ENCODE peak calls at places on chromosomes 12 and 14, in four cellular contexts. M is mesenchymal stem cell, C is IMR-90, Q is H9. X is an unnamed sample.

GRCh38 chr12:103102225-103102744 is 144.8 kb downstream of the ASCL1 start:
- DNase-seq in M (no peak), C (no peak), Q (no peak), X (no peak)

GRCh38 chr12:59808317-59808910 is 212.6 kb downstream of the SLC16A7 start:
- DNase-seq in M (peak), C (peak), Q (no peak), X (peak)

GRCh38 chr12:104424955-104425354 is 31.8 kb upstream of the CHST11 start:
- DNase-seq in M (no peak), C (no peak), Q (no peak), X (no peak)

GRCh38 chr12:113161415-113162016 is 12.0 kb downstream of the CFAP73 start:
- DNase-seq in M (no peak), C (no peak), Q (peak), X (peak)

GRCh38 chr14:56422703-56423213 is 156.8 kb upstream of the TMEM260 start:
- DNase-seq in M (peak), C (peak), Q (peak), X (peak)

GRCh38 chr12:65561798-65562382 is 262.4 kb upstream of the HMGA2 start:
- DNase-seq in M (no peak), C (peak), Q (no peak), X (no peak)

GRCh38 chr12:48882972-48883304 is 17.3 kb upstream of the RND1 start:
- DNase-seq in M (peak), C (no peak), Q (no peak), X (no peak)

GRCh38 chr14:64478634-64479250 is 13.4 kb downstream of the AKAP5 start:
- DNase-seq in M (peak), C (peak), Q (no peak), X (no peak)

GRCh38 chr14:44607701-44608100 is 100.6 kb upstream of the FSCB start:
- DNase-seq in M (no peak), C (no peak), Q (no peak), X (no peak)

GRCh38 chr12:115712676-115713075 is 564.8 kb downstream of the MED13L start:
- DNase-seq in M (no peak), C (no peak), Q (no peak), X (no peak)

DNA sequence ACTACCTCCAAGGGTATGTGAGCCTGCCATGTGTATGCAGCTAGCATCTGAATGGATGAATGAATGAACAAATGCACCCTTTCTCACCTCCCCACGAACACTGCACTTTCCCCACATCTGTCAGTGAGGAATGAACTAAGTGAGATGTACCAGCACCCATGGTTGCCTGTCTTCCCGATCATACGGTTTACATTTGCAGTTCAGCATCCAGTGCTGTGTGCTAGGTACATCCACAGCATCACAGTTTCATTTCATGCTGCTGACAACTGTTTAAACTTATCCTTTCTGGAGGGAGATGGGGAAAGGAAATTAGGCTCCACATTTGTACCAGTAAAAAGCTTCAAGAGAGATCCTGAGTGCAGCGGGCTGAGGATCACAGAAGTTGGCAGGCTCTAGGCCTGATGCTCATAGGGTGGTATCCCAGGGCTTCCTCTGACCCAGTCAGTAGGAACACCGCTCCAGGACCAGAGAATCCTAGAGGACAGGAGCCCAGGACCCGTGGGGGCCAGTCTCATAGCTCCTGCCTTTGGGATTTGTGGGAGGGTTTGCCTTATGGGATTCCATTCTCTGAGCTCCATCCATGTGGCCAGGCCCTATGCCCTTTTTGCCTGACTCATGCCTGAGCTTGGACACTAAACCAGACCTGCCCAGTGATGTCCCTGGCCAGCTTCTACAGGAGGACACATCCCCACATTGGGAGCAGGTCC is 294.5 kb downstream of the CACNA1C start:
- DNase-seq in M (no peak), C (no peak), Q (no peak), X (no peak)
- H3K23ac ChIP-seq in M (no peak), C (peak), Q (no peak), X (no peak)

GRCh38 chr12:56188786-56189335 is 422 bp downstream of the SMARCC2 start:
- DNase-seq in M (no peak), C (no peak), Q (peak), X (peak)

GRCh38 chr12:56189918-56190694 is 823 bp upstream of the SMARCC2 start:
- DNase-seq in M (peak), C (peak), Q (peak), X (peak)

GRCh38 chr12:56188116-56188785 is 1.0 kb downstream of the SMARCC2 start:
- DNase-seq in M (no peak), C (no peak), Q (no peak), X (peak)

GRCh38 chr12:56190695-56191155 is 1.4 kb upstream of the SMARCC2 start:
- DNase-seq in M (no peak), C (no peak), Q (no peak), X (peak)

GRCh38 chr12:56189336-56189917 is at the start of gene SMARCC2:
- DNase-seq in M (peak), C (peak), Q (peak), X (peak)
- H3K23ac ChIP-seq in M (peak), C (peak), Q (no peak), X (peak)

GRCh38 chr12:76142305-76142704 is 57.8 kb upstream of the NAP1L1 start:
- DNase-seq in M (no peak), C (no peak), Q (no peak), X (no peak)
- H3K23ac ChIP-seq in M (no peak), C (no peak), Q (no peak), X (no peak)

GRCh38 chr12:15474766-15475165 is 152.5 kb downstream of the PTPRO start:
- DNase-seq in M (no peak), C (no peak), Q (no peak), X (no peak)

GRCh38 chr12:15472036-15472435 is 149.7 kb downstream of the PTPRO start:
- DNase-seq in M (no peak), C (no peak), Q (no peak), X (no peak)

GRCh38 chr12:15477761-15478160 is 155.5 kb downstream of the PTPRO start:
- DNase-seq in M (no peak), C (no peak), Q (no peak), X (no peak)
- H3K23ac ChIP-seq in M (peak), C (no peak), Q (no peak), X (peak)

DNA sequence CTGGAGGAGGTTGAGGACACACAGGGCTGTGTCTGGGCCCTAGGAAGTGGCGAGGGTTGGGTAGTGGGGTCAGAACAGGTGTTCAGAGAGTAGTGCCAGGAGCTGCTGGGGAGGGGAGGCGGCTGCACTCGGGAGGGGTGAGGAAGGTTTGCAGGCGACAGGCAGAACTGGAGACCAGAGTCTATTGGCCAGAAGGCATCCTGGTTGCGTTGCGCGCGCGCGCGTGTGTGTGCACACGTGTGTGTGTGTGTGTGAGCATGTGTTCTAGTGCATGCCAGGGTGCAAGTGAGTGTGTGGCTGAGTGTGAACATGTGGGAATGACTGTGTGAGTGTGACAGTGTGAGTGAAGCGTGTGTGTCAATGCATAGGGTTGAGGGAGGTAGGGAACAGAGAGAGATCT is 86.4 kb downstream of the CCDC92 start:
- DNase-seq in M (no peak), C (no peak), Q (no peak), X (no peak)
- H3K23ac ChIP-seq in M (peak), C (no peak), Q (no peak), X (no peak)

GRCh38 chr14:86570371-86570770 is 1040.4 kb downstream of the FLRT2 start:
- DNase-seq in M (no peak), C (no peak), Q (no peak), X (no peak)
- H3K23ac ChIP-seq in M (no peak), C (no peak), Q (no peak), X (no peak)

DNA sequence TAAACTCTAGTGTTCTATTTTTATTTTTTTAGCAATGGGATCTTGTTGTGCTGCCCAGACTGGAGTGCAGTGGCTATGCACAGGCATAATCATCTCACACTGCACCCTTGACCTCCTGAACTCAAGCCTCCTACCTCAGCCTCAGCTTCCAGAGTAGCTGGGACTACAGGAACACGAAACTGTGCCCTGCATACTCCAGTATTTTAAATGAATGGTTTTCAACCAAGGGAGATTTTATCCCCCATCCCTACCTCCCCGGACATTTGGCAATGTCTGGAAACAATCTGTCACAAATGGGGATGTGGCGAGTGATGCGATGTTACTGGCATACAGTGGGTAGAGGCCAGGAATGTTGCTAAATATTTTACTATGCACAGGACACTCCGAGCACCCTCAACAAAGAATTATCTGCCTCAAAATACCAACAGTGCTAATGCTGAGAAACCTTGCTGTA is 2.1 kb downstream of the CBX5 start:
- DNase-seq in M (peak), C (no peak), Q (no peak), X (no peak)
- H3K23ac ChIP-seq in M (no peak), C (peak), Q (no peak), X (no peak)

GRCh38 chr14:22980672-22981089 is 1.7 kb downstream of the AJUBA start:
- DNase-seq in M (no peak), C (peak), Q (peak), X (peak)

GRCh38 chr14:22978487-22978837 is 3.9 kb downstream of the AJUBA start:
- DNase-seq in M (no peak), C (no peak), Q (no peak), X (no peak)

GRCh38 chr14:22979748-22980392 is 2.5 kb downstream of the AJUBA start:
- DNase-seq in M (no peak), C (no peak), Q (no peak), X (no peak)

GRCh38 chr14:22977684-22978486 is 4.5 kb downstream of the AJUBA start:
- DNase-seq in M (peak), C (peak), Q (peak), X (peak)

DNA sequence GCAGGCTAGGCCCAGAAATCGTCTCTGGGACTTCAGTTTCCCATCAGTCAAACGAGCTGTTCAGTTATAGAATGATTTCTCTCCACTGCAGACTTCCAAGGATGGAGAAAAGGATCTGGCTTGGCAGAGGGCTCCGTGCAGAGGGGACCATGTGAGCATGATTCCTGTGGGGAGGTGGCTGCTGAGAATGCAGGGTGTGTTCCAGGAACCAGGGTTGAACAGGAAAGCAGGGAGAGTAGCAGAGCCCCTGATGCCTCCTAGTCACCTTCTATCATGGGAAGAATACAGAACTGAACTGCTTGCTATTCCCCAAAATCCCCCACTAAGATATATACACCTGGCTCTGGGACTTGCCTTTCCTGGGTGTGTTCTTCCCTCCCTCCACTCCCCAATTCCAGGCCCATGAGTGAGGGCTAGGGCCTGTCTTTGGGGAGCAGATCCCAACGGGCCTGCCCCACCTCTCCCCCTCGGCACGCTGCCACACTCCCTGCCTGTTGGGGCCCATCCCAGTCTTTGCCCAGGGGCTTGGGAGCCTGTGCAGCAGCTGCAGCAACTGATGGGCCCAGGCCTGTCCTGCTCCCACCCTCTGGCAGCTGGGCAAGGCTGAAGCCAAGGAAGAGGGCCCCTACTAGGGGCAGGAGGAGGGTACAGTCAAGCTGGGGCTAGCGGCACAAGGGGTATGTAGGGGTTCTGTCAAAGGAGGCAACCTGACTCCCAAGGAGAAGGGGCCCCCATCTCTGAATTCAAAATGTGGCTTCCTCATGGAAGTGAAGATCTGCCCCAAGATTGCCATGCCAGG is 3.3 kb downstream of the AJUBA start:
- DNase-seq in M (no peak), C (no peak), Q (no peak), X (no peak)
- H3K23ac ChIP-seq in M (peak), C (peak), Q (no peak), X (peak)

DNA sequence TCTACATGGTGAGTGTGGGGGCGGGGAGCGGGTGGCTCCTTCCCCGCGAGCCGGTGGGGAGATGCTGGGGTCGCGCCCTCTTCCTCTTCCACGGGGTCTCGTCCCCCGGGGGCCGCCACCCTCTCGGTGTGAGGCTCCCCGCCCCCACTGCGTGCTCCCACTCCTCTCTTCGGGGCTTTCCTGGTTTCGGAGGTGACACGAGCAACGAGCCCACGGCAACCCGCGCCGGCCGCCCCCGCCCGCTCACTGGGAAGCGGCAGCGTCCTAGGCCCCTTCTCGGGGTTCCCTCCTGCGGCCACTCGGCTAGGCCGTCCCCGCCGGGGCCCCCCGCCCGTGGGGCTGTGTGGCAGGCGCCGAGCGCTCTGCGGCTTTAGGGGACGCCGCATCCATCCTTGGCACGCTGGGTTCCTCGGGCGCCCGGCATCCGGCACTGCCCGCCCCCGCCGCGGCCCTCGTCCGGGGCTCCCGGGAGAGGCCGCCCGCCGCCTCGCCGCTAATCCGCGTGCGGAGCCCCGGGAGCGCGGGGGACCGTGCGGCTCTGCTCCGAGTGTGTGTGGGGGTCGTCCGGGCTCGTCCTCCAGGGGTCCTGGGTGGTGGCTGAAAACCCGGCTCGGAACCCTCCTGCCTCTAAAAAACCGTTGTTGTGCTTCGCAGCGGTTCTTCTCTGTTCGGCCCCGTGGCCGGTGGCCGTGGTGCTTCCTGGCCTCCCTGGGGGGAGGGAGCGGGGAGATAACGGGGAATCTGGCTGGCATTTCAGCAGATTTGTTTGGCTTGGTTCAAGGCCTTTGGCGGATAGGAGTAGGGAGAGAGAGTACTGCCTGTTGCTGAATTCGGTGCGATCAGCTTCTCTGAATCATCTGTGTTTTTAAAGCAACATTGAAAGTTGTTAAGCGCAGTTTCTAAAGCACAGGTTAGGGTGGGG is 998 bp downstream of the PCNX1 start:
- DNase-seq in M (peak), C (peak), Q (peak), X (no peak)
- H3K23ac ChIP-seq in M (peak), C (peak), Q (no peak), X (peak)